ENCODE peak calls at places on chromosomes 13 and 19, in four cellular contexts. G is neural progenitor cell, R is fibroblast of lung, Z is keratinocyte. T is an unnamed sample.

GRCh38 chr13:72125561-72125960 is 258.6 kb upstream of the DACH1 start:
- DNase-seq in G (no peak), R (no peak), Z (no peak), T (no peak)

GRCh38 chr19:54458648-54459281 is 4.8 kb downstream of the LENG9 start:
- DNase-seq in G (no peak), R (no peak), Z (no peak), T (no peak)

GRCh38 chr13:75372923-75373841 is 108.8 kb downstream of the TBC1D4 start:
- DNase-seq in G (no peak), R (no peak), Z (no peak), T (no peak)

GRCh38 chr19:58345558-58345957 is 7.7 kb downstream of the A1BG start:
- DNase-seq in G (no peak), R (no peak), Z (no peak), T (no peak)

GRCh38 chr13:98921786-98922185 is 56.1 kb downstream of the DOCK9 start:
- DNase-seq in G (no peak), R (no peak), Z (no peak), T (no peak)

GRCh38 chr19:6767357-6768235 is at the start of gene SH2D3A:
- DNase-seq in G (peak; percentile 96), R (peak; percentile 34), Z (peak; percentile 95), T (peak; percentile 82)

GRCh38 chr19:15264061-15264932 is 32.0 kb upstream of the EPHX3 start:
- DNase-seq in G (peak; percentile 90), R (peak; percentile 79), Z (no peak), T (peak; percentile 67)

GRCh38 chr13:102198418-102199322 is 203.2 kb downstream of the FGF14 start:
- DNase-seq in G (no peak), R (peak; percentile 52), Z (no peak), T (no peak)

GRCh38 chr13:52738719-52739467 is 727 bp downstream of the CNMD start:
- DNase-seq in G (peak; percentile 87), R (no peak), Z (no peak), T (no peak)

GRCh38 chr13:55517312-55517711 is 1623.4 kb upstream of the PRR20A start:
- DNase-seq in G (peak; percentile 28), R (no peak), Z (no peak), T (peak; percentile 6)

GRCh38 chr13:76129305-76130040 is 493.3 kb downstream of the LMO7 start:
- DNase-seq in G (peak; percentile 77), R (no peak), Z (no peak), T (no peak)

GRCh38 chr13:47166341-47166740 is 269.5 kb upstream of the HTR2A start:
- DNase-seq in G (no peak), R (peak; percentile 55), Z (no peak), T (no peak)

GRCh38 chr19:20077791-20078463 is at the start of gene ZNF90:
- DNase-seq in G (peak; percentile 98), R (peak; percentile 97), Z (peak; percentile 71), T (no peak)

GRCh38 chr19:17944301-17944700 is 11.5 kb downstream of the CCDC124 start:
- DNase-seq in G (no peak), R (peak; percentile 86), Z (no peak), T (no peak)

GRCh38 chr19:54164369-54165068 is 5.0 kb upstream of the LENG1 start:
- DNase-seq in G (peak; percentile 71), R (peak; percentile 49), Z (no peak), T (no peak)

GRCh38 chr19:14425696-14426138 is 6.6 kb upstream of the DDX39A start:
- DNase-seq in G (no peak), R (peak; percentile 61), Z (no peak), T (no peak)

GRCh38 chr13:77883328-77883727 is 35.3 kb downstream of the EDNRB start:
- DNase-seq in G (no peak), R (no peak), Z (no peak), T (no peak)

GRCh38 chr19:56837004-56837403 is 3.5 kb downstream of the PEG3 start:
- DNase-seq in G (no peak), R (no peak), Z (no peak), T (no peak)

GRCh38 chr13:32229443-32229842 is 85.7 kb downstream of the ZAR1L start:
- DNase-seq in G (no peak), R (no peak), Z (no peak), T (no peak)

GRCh38 chr19:55579766-55580621 is 654 bp downstream of the ZNF579 start:
- DNase-seq in G (peak; percentile 56), R (peak; percentile 49), Z (no peak), T (peak; percentile 57)

GRCh38 chr19:32397736-32398135 is 7.8 kb upstream of the DPY19L3 start:
- DNase-seq in G (no peak), R (peak; percentile 72), Z (no peak), T (no peak)

GRCh38 chr19:54297759-54298305 is 15.1 kb downstream of the LILRA5 start:
- DNase-seq in G (peak; percentile 9), R (no peak), Z (no peak), T (no peak)

GRCh38 chr13:99983401-99984133 is 2.0 kb downstream of the ZIC2 start:
- DNase-seq in G (peak; percentile 48), R (no peak), Z (no peak), T (no peak)

GRCh38 chr19:17784201-17785008 is 10.5 kb upstream of the B3GNT3 start:
- DNase-seq in G (peak; percentile 59), R (peak; percentile 60), Z (no peak), T (peak; percentile 75)

GRCh38 chr19:4589579-4590410 is 30.3 kb upstream of the SEMA6B start:
- DNase-seq in G (peak; percentile 34), R (no peak), Z (no peak), T (peak; percentile 26)
- TF ChIP-seq CTCF in G (peak; percentile 26), R (peak; percentile 52), Z (no peak), T (peak; percentile 52)

GRCh38 chr19:3227054-3227626 is 2.7 kb downstream of the CELF5 start:
- DNase-seq in G (no peak), R (no peak), Z (no peak), T (no peak)

GRCh38 chr19:3224346-3225325 is at the start of gene CELF5:
- DNase-seq in G (peak; percentile 91), R (peak; percentile 10), Z (no peak), T (peak; percentile 76)

GRCh38 chr19:3222709-3223108 is 1.8 kb upstream of the CELF5 start:
- DNase-seq in G (no peak), R (no peak), Z (no peak), T (no peak)

GRCh38 chr19:3229346-3229743 is 4.9 kb downstream of the CELF5 start:
- DNase-seq in G (no peak), R (no peak), Z (no peak), T (no peak)

GRCh38 chr19:3225677-3226093 is 1.2 kb downstream of the CELF5 start:
- DNase-seq in G (no peak), R (no peak), Z (no peak), T (peak; percentile 17)
- TF ChIP-seq EZH2 in G (no peak), R (no peak), Z (peak; percentile 76), T (no peak)

GRCh38 chr13:64556391-64556790 is 2673.7 kb downstream of the PCDH9 start:
- DNase-seq in G (no peak), R (no peak), Z (no peak), T (no peak)

GRCh38 chr13:64551755-64552154 is 2678.4 kb downstream of the PCDH9 start:
- DNase-seq in G (no peak), R (peak; percentile 38), Z (no peak), T (no peak)

DNA sequence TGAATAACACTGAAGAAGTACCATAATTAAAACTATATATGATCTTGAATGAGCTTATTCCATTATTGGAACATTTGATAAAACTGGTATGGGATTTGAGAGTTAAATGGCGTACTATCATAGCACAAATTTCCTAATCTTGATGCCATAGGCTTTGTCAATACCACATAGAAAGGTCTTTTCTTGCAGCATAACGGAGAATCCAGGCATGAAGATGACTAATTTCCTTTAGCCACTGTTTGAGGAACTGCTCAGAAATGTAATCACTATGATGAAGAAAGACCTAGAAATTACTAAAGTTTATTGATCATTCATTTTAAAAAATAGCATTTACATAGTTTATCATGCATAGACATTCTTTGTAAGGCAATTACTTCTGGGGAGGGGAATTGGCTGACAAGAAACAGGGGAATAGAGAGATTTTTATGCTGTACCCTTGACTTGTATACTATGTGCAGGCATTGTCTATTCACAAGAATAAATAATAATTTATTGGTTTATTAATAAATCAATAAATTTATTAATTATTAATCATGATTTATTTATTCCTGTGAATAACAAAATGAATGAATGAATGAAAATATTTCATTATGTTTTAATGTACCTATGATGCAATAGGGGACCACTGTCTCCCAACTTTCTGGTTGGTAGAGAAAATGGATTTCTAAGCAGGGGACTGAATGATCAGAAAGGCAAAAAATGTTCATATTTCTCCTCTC is 2676.6 kb downstream of the PCDH9 start:
- DNase-seq in G (no peak), R (no peak), Z (no peak), T (no peak)
- H2AFZ ChIP-seq in G (no peak overlapping the region), R (no peak overlapping the region), Z (no peak overlapping the region), T (no peak overlapping the region)

DNA sequence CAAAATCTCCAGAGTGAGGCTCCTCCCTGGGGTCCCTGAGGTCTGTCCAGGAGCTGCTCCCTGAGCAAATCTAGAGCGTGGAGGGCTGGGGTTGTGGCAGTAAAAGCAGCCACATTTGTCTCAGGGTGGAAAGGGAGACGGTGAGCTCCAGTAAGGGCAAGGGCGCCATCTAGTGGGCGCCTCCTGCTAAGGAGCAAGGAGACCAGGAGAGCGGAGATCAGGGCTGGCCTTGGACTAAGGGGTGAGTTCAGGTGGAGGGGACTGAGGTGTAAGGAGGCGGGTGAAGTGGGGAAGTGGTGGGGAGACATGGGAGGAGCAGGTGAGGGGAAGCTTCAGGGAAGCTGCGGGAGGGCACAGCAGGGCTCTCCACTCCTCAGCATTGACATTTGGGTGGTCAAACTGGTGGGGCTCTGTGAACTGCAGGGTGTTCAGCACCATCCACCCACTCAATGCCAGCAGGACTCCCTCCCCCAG is 5.3 kb upstream of the CEACAM21 start:
- DNase-seq in G (peak; percentile 88), R (peak; percentile 61), Z (peak; percentile 9), T (peak; percentile 79)
- TF ChIP-seq CTCF in G (peak; percentile 83), R (peak; percentile 95), Z (peak; percentile 88), T (peak; percentile 96)

GRCh38 chr13:36750046-36750445 is 69.0 kb upstream of the RFXAP start:
- DNase-seq in G (no peak), R (no peak), Z (no peak), T (no peak)
- TF ChIP-seq EZH2 in G (no peak), R (no peak), Z (no peak), T (no peak)

GRCh38 chr19:50432658-50433057 is at the start of gene MYBPC2:
- DNase-seq in G (peak; percentile 51), R (no peak), Z (no peak), T (no peak)

GRCh38 chr19:50431343-50432220 is 1.1 kb upstream of the MYBPC2 start:
- DNase-seq in G (peak; percentile 93), R (peak; percentile 63), Z (no peak), T (peak; percentile 84)

GRCh38 chr19:50432221-50432626 is 468 bp upstream of the MYBPC2 start:
- DNase-seq in G (peak; percentile 83), R (no peak), Z (no peak), T (no peak)

GRCh38 chr19:50428768-50429463 is 3.8 kb upstream of the MYBPC2 start:
- DNase-seq in G (no peak), R (no peak), Z (no peak), T (no peak)

DNA sequence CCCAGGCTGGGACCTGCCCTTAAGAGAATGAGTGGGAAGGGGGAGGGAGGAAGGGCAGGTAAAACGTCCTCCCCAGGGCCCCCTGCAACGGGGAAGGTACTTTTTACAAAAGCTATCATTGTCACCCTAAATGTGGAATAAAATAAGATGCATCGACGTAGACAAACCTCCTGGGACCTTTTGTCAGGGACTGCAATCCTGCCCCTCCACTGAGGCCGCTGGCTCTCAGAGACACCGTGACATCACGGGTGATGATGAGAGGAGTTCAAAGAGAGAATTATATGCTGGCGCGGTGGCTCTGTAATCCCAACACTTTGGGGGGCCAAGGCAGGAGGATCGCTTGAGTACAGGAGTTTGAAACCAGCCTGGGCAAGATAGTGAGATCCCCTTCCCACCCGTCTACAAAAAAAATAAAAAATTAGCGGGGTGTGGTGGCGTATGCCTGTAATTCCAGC is 1.8 kb upstream of the MYBPC2 start:
- DNase-seq in G (peak; percentile 28), R (no peak), Z (no peak), T (no peak)
- H2AFZ ChIP-seq in G (peak overlapping the region; percentile 48), R (no peak overlapping the region), Z (peak overlapping the region; percentile 99), T (peak overlapping the region; percentile 73)

T was measured in DND-41.